ENCODE peak calls at places on chromosomes 16 and 17, in nine cellular contexts. B is breast epithelium; G is IMR-90; W is heart right ventricle; L is neural progenitor cell; V is ascending aorta; E is CD8-positive, alpha-beta T cell; X is upper lobe of right lung; A is heart left ventricle. U is an unnamed sample.

GRCh38 chr17:73191443-73192218 is 1.2 kb upstream of the COG1 start:
- DNase-seq in L (peak; percentile 78), X (peak; percentile 72), W (peak; percentile 67), V (peak; percentile 79), E (peak; percentile 36), B (peak; percentile 51), A (peak; percentile 57), G (peak; percentile 69), U (no peak)

GRCh38 chr16:12896562-12896961 is 4.8 kb upstream of the SHISA9 start:
- DNase-seq in X (no peak), B (no peak), L (peak; percentile 75), A (no peak), E (no peak), G (no peak), W (no peak), V (no peak), U (no peak)

GRCh38 chr17:78697846-78698343 is 84.2 kb downstream of the CYTH1 start:
- DNase-seq in V (no peak), A (no peak), G (no peak), L (no peak), W (no peak), B (no peak), E (no peak), X (no peak), U (no peak)

GRCh38 chr16:85527767-85528297 is 85.3 kb upstream of the GSE1 start:
- DNase-seq in W (no peak), E (no peak), B (no peak), V (no peak), G (no peak), X (no peak), L (no peak), A (no peak), U (no peak)

GRCh38 chr17:13792314-13792713 is 190.6 kb upstream of the HS3ST3A1 start:
- DNase-seq in W (peak; percentile 15), E (no peak), B (no peak), A (peak; percentile 21), L (no peak), G (peak; percentile 34), V (no peak), X (no peak), U (no peak)

GRCh38 chr17:78933959-78934568 is 8.9 kb upstream of the TIMP2 start:
- DNase-seq in X (peak; percentile 90), A (peak; percentile 93), W (peak; percentile 94), L (peak; percentile 89), G (peak; percentile 100), B (peak; percentile 94), E (no peak), V (peak; percentile 99), U (peak; percentile 93)

GRCh38 chr17:413016-413350 is 60.4 kb upstream of the RPH3AL start:
- DNase-seq in X (no peak), A (no peak), W (no peak), E (no peak), B (no peak), L (no peak), G (no peak), V (no peak), U (no peak)

GRCh38 chr16:85608887-85609286 is 4.2 kb upstream of the GSE1 start:
- DNase-seq in E (no peak), V (no peak), W (no peak), B (no peak), L (no peak), G (no peak), X (no peak), A (no peak), U (no peak)

DNA sequence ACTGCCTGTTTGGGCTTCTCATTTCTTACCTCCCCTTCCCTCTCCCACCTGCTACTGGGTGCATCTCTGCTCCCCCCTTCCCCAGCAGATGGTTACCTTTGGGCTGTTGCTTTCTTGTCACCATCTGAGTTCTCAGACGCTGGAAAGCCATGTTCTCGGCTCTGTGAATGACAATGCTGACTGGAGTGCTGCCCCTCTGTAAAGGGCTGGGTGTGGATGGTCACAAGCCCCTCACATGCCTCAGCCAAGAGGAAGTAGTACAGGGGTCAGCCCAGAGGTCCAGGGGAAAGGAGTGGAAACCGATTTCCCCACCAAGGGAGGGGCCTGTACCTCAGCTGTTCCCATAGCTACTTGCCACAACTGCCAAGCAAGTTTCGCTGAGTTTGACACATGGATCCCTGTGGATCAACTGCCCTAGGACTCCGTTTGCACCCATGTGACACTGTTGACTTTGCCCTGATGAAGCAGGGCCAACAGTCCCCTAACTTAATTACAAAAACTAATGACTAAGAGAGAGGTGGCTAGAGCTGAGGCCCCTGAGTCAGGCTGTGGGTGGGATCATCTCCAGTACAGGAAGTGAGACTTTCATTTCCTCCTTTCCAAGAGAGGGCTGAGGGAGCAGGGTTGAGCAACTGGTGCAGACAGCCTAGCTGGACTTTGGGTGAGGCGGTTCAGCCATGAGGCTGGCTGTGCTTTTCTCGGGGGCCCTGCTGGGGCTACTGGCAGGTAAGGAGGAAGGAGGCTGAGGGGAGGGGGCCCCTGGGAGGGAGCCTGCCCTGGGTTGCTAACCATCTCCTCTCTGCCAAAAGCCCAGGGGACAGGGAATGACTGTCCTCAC is at the start of gene CD68:
- DNase-seq in A (peak; percentile 58), X (peak; percentile 86), L (no peak), G (peak; percentile 91), B (peak; percentile 77), W (peak; percentile 64), V (peak; percentile 92), E (no peak), U (no peak)
- H3K4me1 ChIP-seq in A (peaks cover 56% of the 10 kb centered on the region), X (peaks cover 68% of the 10 kb centered on the region), L (peaks cover 23% of the 10 kb centered on the region), G (peaks cover 32% of the 10 kb centered on the region), B (peaks cover 25% of the 10 kb centered on the region), W (peaks cover 73% of the 10 kb centered on the region), V (peaks cover 40% of the 10 kb centered on the region), E (peaks cover 51% of the 10 kb centered on the region), U (peaks cover 92% of the 10 kb centered on the region)

GRCh38 chr17:30952645-30953393 is 18.0 kb upstream of the RNF135 start:
- DNase-seq in V (no peak), A (no peak), X (no peak), W (no peak), B (no peak), G (no peak), L (no peak), E (no peak), U (peak; percentile 57)

GRCh38 chr17:30957741-30958140 is 13.1 kb upstream of the RNF135 start:
- DNase-seq in V (peak; percentile 25), X (peak; percentile 42), A (no peak), G (no peak), B (no peak), W (no peak), L (no peak), E (no peak), U (no peak)

GRCh38 chr17:30954046-30954805 is 16.6 kb upstream of the RNF135 start:
- DNase-seq in X (peak; percentile 59), E (no peak), V (no peak), B (no peak), W (no peak), G (peak; percentile 24), A (no peak), L (no peak), U (no peak)

GRCh38 chr17:30958187-30958586 is 12.7 kb upstream of the RNF135 start:
- DNase-seq in E (no peak), V (peak; percentile 59), W (no peak), G (no peak), X (peak; percentile 70), A (no peak), B (no peak), L (no peak), U (peak; percentile 86)

DNA sequence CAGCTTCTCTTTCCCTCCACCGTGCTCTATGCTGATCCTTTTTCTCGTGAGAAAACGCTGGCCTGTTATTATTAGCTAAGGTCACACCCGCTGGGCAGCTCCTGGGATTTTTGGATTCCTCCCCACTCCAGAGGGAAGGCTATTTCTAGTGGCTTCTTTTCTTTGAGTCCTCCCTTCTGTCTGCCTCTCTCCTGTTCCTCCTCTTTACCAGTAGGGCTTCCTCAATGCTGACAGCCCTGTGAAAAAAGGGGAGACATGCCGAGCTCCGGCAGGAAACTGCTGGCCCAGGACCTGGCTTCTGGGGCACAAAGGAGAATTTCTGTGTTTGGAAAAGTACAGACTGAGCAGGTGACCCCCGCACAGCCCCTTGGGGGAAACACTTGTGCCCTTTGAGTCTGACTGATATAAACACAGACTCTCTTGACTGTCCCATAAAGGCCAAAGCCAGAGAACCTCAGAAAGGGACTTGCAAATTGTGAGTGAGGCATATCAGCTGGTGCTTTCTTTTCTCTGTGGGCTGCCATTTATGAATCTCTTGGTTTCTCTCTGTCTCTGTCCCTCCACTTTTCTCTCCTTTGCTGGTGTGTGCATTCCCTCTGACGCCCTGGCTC is 14.0 kb upstream of the RNF135 start:
- DNase-seq in V (no peak), A (peak; percentile 40), E (no peak), X (peak; percentile 36), L (peak; percentile 13), B (no peak), G (no peak), W (peak; percentile 39), U (no peak)
- TF ChIP-seq CTCF in V (no peak), A (peak; percentile 5), E (no peak), X (no peak), L (no peak), B (no peak), G (no peak), W (no peak), U (no peak)

GRCh38 chr16:88701541-88702363 is 4.5 kb downstream of the RNF166 start:
- DNase-seq in B (no peak), G (no peak), V (no peak), X (no peak), W (peak; percentile 45), A (peak; percentile 44), E (no peak), L (no peak), U (no peak)

GRCh38 chr16:88705076-88705684 is 1.0 kb downstream of the RNF166 start:
- DNase-seq in L (no peak), A (no peak), W (no peak), V (no peak), E (no peak), B (no peak), G (peak; percentile 34), X (no peak), U (no peak)

GRCh38 chr16:88702364-88703210 is 3.6 kb downstream of the RNF166 start:
- DNase-seq in E (no peak), V (no peak), W (no peak), X (no peak), A (no peak), G (no peak), L (no peak), B (no peak), U (no peak)

GRCh38 chr16:88705746-88706287 is 391 bp downstream of the RNF166 start:
- DNase-seq in X (no peak), E (no peak), W (no peak), V (no peak), G (no peak), B (no peak), A (no peak), L (peak; percentile 67), U (no peak)

DNA sequence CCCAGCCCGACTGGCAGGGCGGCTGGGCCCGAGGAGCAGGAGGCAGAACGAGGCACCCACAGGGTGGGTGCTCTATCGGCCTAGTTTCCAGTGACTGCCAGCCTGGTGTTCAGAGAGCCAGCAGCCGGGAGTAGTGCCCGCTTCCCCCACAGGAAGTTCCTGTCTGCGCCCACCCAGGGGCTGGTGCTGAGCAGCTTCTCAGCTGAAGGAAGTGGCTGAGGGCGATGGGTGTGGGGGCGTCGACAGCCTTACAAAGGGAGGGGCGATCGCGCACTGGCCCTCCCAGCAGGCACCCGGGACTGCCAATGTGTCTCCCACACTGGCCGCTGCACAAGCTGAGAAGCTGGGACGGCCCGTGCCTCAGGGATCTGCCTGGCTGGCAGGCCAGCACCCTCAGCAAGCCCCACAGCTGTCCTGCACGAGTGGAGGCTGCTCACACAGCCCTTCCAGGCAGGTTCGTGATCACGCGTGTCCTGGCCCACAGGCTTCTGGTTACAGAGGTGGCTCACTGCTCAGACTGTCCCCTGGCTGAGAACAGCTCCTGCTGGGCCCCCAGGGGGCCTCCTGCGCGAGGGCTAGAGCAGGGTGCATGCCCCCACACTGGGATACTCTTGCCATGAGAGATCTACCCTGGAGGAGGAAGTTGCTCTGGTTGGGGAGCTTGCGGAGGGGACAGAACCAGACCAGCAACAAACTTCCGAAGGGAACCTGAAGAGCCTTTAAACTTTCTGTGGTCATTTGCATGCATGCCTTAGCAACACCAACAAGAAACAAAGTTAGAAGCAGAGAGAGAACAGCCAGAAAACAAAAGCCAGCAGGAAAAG is 2.5 kb downstream of the RNF166 start:
- DNase-seq in V (no peak), W (peak; percentile 40), E (peak; percentile 38), G (no peak), X (peak; percentile 92), A (peak; percentile 61), L (no peak), B (peak; percentile 37), U (no peak)
- H3K4me3 ChIP-seq in V (no peak overlapping the region), W (no peak overlapping the region), E (peak overlapping the region; percentile 95), G (no peak overlapping the region), X (peak overlapping the region; percentile 99), A (peak overlapping the region; percentile 17), L (no peak overlapping the region), B (peak overlapping the region; percentile 41), U (no peak overlapping the region)

GRCh38 chr16:5761592-5761991 is 664.0 kb upstream of the EEF2KMT start:
- DNase-seq in X (no peak), G (no peak), L (no peak), E (no peak), W (no peak), V (no peak), A (no peak), B (no peak), U (no peak)

GRCh38 chr16:5751216-5751615 is 653.6 kb upstream of the EEF2KMT start:
- DNase-seq in L (no peak), E (no peak), V (no peak), G (no peak), A (no peak), W (no peak), B (no peak), X (no peak), U (no peak)

DNA sequence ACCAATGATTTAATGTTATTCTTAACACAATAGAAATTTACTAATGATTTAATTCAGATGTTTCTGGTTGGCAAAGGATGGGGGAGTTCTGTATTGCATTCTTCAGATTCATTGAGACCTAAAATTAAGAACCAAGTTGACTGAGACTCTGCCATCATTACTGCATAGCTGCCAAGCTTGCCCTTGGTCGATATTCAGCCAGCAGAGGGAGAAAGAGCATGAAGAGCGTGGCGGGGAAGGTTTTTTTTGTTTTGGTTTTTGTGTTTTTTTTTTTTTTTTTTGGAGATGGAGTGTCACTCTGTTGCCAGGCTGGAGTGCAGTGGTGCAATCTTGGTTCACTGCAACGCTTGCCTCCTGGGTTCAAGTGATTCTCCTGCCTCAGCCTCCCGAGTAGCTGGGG is 659.4 kb upstream of the EEF2KMT start:
- DNase-seq in V (no peak), L (peak; percentile 12), G (no peak), X (no peak), W (no peak), E (no peak), B (no peak), A (no peak), U (no peak)
- H3K4me1 ChIP-seq in V (no peaks in the 10 kb centered on the region), L (peaks cover 13% of the 10 kb centered on the region), G (no peaks in the 10 kb centered on the region), X (no peaks in the 10 kb centered on the region), W (no peaks in the 10 kb centered on the region), E (no peaks in the 10 kb centered on the region), B (no peaks in the 10 kb centered on the region), A (no peaks in the 10 kb centered on the region), U (no peaks in the 10 kb centered on the region)

U was measured in left lung.